ENCODE peak calls at places on chromosome 1, in four cellular contexts. G is cardiac fibroblast, U is astrocyte, D is transverse colon. Q is an unnamed sample.

GRCh38 chr1:55310517-55310927 is 95.4 kb upstream of the USP24 start:
- DNase-seq in G (peak), U (peak), D (no peak), Q (no peak)

GRCh38 chr1:30952098-30952497 is 43.5 kb upstream of the SDC3 start:
- DNase-seq in G (no peak), D (no peak), U (no peak), Q (no peak)

GRCh38 chr1:66526036-66526435 is 7.9 kb upstream of the SGIP1 start:
- DNase-seq in D (no peak), U (no peak), G (no peak), Q (no peak)

GRCh38 chr1:8903410-8903809 is 24.9 kb upstream of the ENO1 start:
- DNase-seq in U (peak), G (peak), D (no peak), Q (no peak)

GRCh38 chr1:30184393-30185141 is 538.8 kb downstream of the MATN1 start:
- DNase-seq in D (no peak), G (no peak), U (no peak), Q (no peak)

GRCh38 chr1:38094711-38095336 is 48.2 kb upstream of the POU3F1 start:
- DNase-seq in G (no peak), D (no peak), U (no peak), Q (no peak)

GRCh38 chr1:183327429-183328290 is 90.5 kb downstream of the NMNAT2 start:
- DNase-seq in G (no peak), U (no peak), D (no peak), Q (no peak)

GRCh38 chr1:236021424-236022135 is 43.3 kb downstream of the NID1 start:
- DNase-seq in D (no peak), G (peak), U (peak), Q (no peak)

GRCh38 chr1:150473659-150474058 is 13.6 kb upstream of the TARS2 start:
- DNase-seq in U (no peak), G (no peak), D (no peak), Q (no peak)

GRCh38 chr1:225973158-225973557 is 26.0 kb downstream of the SDE2 start:
- DNase-seq in U (no peak), D (peak), G (no peak), Q (peak)

GRCh38 chr1:205680073-205680851 is at the start of gene SLC45A3:
- DNase-seq in G (peak), U (no peak), D (peak), Q (peak)

GRCh38 chr1:40766560-40766959 is 17.0 kb upstream of the KCNQ4 start:
- DNase-seq in G (no peak), D (no peak), U (no peak), Q (no peak)

Q was measured in NCI-H345.